ENCODE peak calls at places on chromosomes 12 and 14, in five cellular contexts. W is foreskin fibroblast, D is mammary epithelial cell, M is psoas muscle, T is GM23338. O is an unnamed sample.

GRCh38 chr12:113232787-113233585 is 11.7 kb downstream of the TPCN1 start:
- DNase-seq in D (no peak), M (peak), T (peak), W (no peak), O (no peak)

GRCh38 chr14:22664261-22664660 is 20.1 kb upstream of the OR6J1 start:
- DNase-seq in T (no peak), D (no peak), W (no peak), M (no peak), O (no peak)

GRCh38 chr12:62933220-62933870 is 1.6 kb downstream of the PPM1H start:
- DNase-seq in T (peak), W (no peak), D (no peak), M (no peak), O (no peak)

GRCh38 chr12:110020956-110021355 is 21.7 kb downstream of the ANKRD13A start:
- DNase-seq in W (no peak), M (no peak), D (no peak), T (no peak), O (no peak)

GRCh38 chr14:103607039-103607668 is 21.9 kb upstream of the KLC1 start:
- DNase-seq in M (peak), D (peak), W (peak), T (peak), O (no peak)

GRCh38 chr12:132455565-132455964 is 34.4 kb upstream of the FBRSL1 start:
- DNase-seq in W (no peak), D (no peak), M (no peak), T (no peak), O (no peak)

GRCh38 chr14:79090781-79091180 is 920.6 kb downstream of the NRXN3 start:
- DNase-seq in T (no peak), D (no peak), W (no peak), M (no peak), O (no peak)

GRCh38 chr14:59657769-59658168 is 81.2 kb upstream of the CCDC175 start:
- DNase-seq in T (peak), D (no peak), M (no peak), W (no peak), O (peak)

GRCh38 chr14:105499256-105500035 is 8.4 kb downstream of the TEDC1 start:
- DNase-seq in T (no peak), W (no peak), M (no peak), D (no peak), O (no peak)

GRCh38 chr14:59998575-59998974 is 78.6 kb downstream of the LRRC9 start:
- DNase-seq in T (no peak), D (no peak), W (no peak), M (no peak), O (no peak)

GRCh38 chr12:91920276-91920675 is 225.4 kb downstream of the BTG1 start:
- DNase-seq in M (no peak), T (no peak), W (peak), D (peak), O (no peak)

GRCh38 chr14:96252323-96253052 is 3.5 kb upstream of the BDKRB1 start:
- DNase-seq in W (no peak), D (no peak), M (no peak), T (no peak), O (no peak)

GRCh38 chr12:112680993-112681392 is 110.6 kb upstream of the RPH3A start:
- DNase-seq in W (no peak), T (no peak), D (no peak), M (no peak), O (no peak)

GRCh38 chr14:69592923-69593677 is 18.3 kb upstream of the SUSD6 start:
- DNase-seq in W (no peak), D (no peak), T (no peak), M (peak), O (no peak)

GRCh38 chr14:105169776-105170655 is 1.4 kb upstream of the JAG2 start:
- DNase-seq in W (no peak), T (no peak), M (no peak), D (no peak), O (no peak)

GRCh38 chr12:674272-674781 is 11.1 kb upstream of the NINJ2 start:
- DNase-seq in M (no peak), D (no peak), T (no peak), W (no peak), O (no peak)

GRCh38 chr12:65695077-65695865 is 129.0 kb upstream of the HMGA2 start:
- DNase-seq in T (peak), D (peak), M (peak), W (peak), O (no peak)

GRCh38 chr14:91223028-91223783 is 21.3 kb downstream of the GPR68 start:
- DNase-seq in M (no peak), T (no peak), W (no peak), D (peak), O (no peak)

GRCh38 chr12:89183985-89184435 is 168.3 kb downstream of the DUSP6 start:
- DNase-seq in T (no peak), D (peak), W (peak), M (peak), O (no peak)

GRCh38 chr14:58533417-58533816 is 104.3 kb upstream of the DACT1 start:
- DNase-seq in T (no peak), D (no peak), W (peak), M (no peak), O (no peak)

GRCh38 chr12:132872073-132872855 is 15.1 kb downstream of the CHFR start:
- DNase-seq in W (no peak), D (no peak), T (no peak), M (no peak), O (no peak)

GRCh38 chr14:34052658-34053014 is 101.8 kb upstream of the EGLN3 start:
- DNase-seq in M (peak), T (no peak), D (peak), W (peak), O (no peak)

GRCh38 chr14:61765225-61765943 is 3.2 kb downstream of the SNAPC1 start:
- DNase-seq in M (no peak), T (no peak), W (no peak), D (no peak), O (no peak)

GRCh38 chr12:4518106-4518728 is 20.5 kb upstream of the RAD51AP1 start:
- DNase-seq in W (peak), D (peak), M (no peak), T (no peak), O (no peak)

GRCh38 chr12:81518638-81519037 is 240.5 kb downstream of the PPFIA2 start:
- DNase-seq in W (no peak), D (no peak), T (no peak), M (no peak), O (no peak)

GRCh38 chr12:57756406-57757341 is 1.8 kb downstream of the MARCHF9 start:
- DNase-seq in M (no peak), T (peak), W (no peak), D (no peak), O (no peak)

GRCh38 chr14:80491562-80492139 is 280.3 kb upstream of the DIO2 start:
- DNase-seq in W (no peak), T (no peak), M (no peak), D (no peak), O (no peak)

GRCh38 chr14:29895591-29896043 is 32.0 kb downstream of the PRKD1 start:
- DNase-seq in D (no peak), W (no peak), T (peak), M (no peak), O (no peak)

GRCh38 chr14:24064856-24065255 is 6.5 kb upstream of the CPNE6 start:
- DNase-seq in W (no peak), M (no peak), T (no peak), D (no peak), O (no peak)

GRCh38 chr12:124797321-124797720 is 66.3 kb downstream of the SCARB1 start:
- DNase-seq in T (peak), W (no peak), M (no peak), D (no peak), O (no peak)

GRCh38 chr12:116274552-116275375 is 2.7 kb downstream of the MED13L start:
- DNase-seq in M (no peak), T (no peak), D (no peak), W (no peak), O (no peak)

GRCh38 chr12:113428482-113428881 is 6.3 kb downstream of the SDSL start:
- DNase-seq in D (no peak), W (no peak), M (no peak), T (no peak), O (no peak)

GRCh38 chr14:84857129-84857528 is 672.8 kb upstream of the FLRT2 start:
- DNase-seq in W (no peak), D (no peak), M (no peak), T (no peak), O (no peak)

GRCh38 chr12:57989837-57990236 is 48.5 kb downstream of the ATP23 start:
- DNase-seq in W (no peak), D (no peak), M (no peak), T (no peak), O (no peak)

GRCh38 chr12:27866382-27867101 is 86.5 kb upstream of the MANSC4 start:
- DNase-seq in T (no peak), W (peak), M (no peak), D (peak), O (no peak)

GRCh38 chr14:96268426-96269358 is 12.7 kb downstream of the BDKRB1 start:
- DNase-seq in M (peak), T (no peak), W (peak), D (peak), O (no peak)

GRCh38 chr14:82075566-82075965 is 541.9 kb upstream of the SEL1L start:
- DNase-seq in D (no peak), W (no peak), M (no peak), T (peak), O (peak)

GRCh38 chr14:33386140-33386539 is 447.5 kb downstream of the NPAS3 start:
- DNase-seq in D (no peak), T (no peak), W (no peak), M (no peak), O (no peak)

GRCh38 chr12:126248871-126249403 is 1183.7 kb downstream of the AACS start:
- DNase-seq in W (no peak), T (peak), M (no peak), D (no peak), O (peak)

GRCh38 chr12:23756416-23756815 is 193.1 kb downstream of the SOX5 start:
- DNase-seq in M (no peak), W (no peak), T (peak), D (no peak), O (no peak)

GRCh38 chr12:23751641-23752040 is 197.8 kb downstream of the SOX5 start:
- DNase-seq in W (no peak), T (no peak), D (no peak), M (no peak), O (no peak)

GRCh38 chr12:23752245-23752644 is 197.2 kb downstream of the SOX5 start:
- DNase-seq in D (no peak), W (no peak), T (no peak), M (no peak), O (no peak)

GRCh38 chr12:23750923-23751322 is 198.5 kb downstream of the SOX5 start:
- DNase-seq in W (no peak), M (no peak), T (no peak), D (no peak), O (no peak)

DNA sequence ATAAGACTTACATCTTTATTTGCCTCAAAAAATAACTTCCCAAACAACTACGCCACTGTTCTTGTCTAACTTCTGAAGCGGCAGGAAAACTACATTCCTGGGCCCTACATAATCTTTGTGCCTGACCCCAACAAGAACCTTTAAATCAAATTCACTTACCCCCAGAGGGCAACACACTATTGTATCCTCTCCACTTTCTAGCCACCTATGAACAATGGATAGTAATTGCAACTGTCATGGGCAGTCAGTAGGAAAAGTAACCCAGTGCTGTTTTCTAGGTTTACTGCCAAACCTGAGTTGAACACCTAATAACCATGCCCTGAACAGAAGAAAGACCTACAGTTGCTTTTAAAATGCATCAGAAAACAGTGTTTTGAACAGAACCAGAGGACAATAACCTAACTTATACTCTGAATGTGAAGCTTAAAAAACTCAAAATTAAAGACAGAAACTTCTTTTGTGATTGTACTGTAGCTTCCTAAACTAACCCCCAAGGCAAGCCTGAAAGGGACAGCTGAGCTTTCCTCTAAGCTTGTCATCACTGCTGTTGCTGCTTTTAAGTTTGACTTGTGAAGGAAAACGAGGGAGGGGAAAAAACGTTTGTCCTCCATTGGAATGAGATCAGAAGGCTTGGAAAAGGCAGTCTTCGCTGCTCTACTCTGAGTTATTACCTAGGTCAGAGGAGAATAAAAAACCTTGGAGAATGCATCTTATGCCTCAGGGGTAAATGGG is 195.7 kb downstream of the SOX5 start:
- DNase-seq in T (no peak), W (no peak), D (no peak), M (no peak), O (no peak)
- H3K4me3 ChIP-seq in T (no peak), W (no peak), D (no peak), M (no peak), O (no peak)

DNA sequence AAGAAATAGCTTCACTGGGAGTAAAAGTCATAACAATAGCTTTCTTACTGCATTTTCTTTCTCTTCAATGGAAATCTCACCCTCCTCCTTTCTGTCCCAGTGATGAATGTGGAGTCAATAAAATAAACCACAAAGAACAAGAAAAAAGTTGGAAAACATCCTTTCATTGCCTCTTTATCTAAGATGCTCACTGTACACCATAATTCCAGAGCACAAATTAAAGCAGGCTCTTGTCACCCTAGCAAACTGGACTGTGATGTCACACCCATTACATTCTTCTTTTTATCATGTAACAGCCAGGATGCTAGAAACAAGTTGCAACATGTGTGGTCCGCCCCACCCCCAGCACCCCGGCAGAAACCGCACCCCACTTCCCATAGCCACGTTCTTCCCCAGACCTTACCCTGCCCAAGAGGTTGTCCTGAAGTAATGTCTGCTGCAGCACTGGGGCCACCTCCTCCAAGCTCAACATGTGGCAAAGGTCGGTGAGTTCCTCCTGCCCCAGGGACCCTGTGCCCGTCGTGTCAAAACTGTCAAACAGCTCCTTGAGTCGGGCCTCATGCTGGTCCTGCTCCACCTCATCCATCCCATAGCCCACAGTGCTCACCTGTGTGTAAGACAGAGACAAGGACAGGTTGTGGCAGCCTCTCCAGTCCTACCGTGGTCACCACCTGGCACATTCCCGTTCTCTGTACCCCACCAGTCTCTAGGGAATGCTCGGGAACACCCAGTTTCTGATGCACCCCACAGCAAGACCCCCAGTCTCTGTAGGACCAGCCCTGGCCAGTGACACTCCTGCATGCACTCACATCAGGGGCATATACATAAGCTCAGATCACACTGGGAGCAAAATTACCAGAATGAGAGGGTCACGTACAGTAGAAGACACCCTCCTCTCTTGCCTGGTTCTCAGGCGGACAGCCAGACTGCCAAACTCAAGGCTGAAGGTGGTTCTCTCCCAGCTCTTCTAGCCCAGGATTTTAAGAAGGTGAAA is 9.2 kb downstream of the NIN start:
- DNase-seq in D (peak), T (peak), M (no peak), W (no peak), O (no peak)
- H3K4me3 ChIP-seq in D (no peak), T (peak), M (no peak), W (no peak), O (no peak)

DNA sequence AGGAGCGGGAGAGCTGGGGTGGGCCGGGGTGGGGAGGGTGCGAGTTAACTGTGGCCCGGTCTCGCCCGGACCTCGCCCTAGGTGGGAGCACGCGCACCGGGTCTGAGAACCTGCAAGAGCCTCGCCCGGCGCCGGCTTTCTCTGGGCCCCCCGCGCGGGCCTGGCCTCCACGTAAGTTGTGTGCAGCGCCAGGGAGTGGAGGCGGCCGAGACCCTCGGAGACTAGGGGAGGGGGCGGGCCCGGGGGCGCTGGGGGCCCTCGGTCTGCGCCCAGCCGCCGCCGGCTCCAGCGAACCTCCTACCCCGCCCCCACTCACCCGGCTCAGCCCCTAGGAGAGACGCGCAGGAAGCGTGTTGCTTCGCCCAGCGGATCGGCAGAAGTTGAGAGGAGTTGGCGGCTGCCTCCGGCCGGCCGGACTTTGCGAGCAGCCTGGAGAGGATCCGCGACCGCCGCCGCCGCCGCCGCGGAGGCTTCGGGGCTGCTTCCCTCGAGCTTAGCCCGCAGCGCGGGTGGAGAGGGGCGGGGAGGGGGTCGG is at the start of gene PRMT8:
- DNase-seq in D (peak), M (no peak), T (peak), W (peak), O (no peak)
- H3K4me3 ChIP-seq in D (peak), M (no peak), T (peak), W (no peak), O (peak)

GRCh38 chr14:64766430-64767151 is 62.4 kb downstream of the PLEKHG3 start:
- DNase-seq in D (peak), T (peak), W (no peak), M (no peak), O (no peak)

GRCh38 chr14:64765740-64766302 is 61.6 kb downstream of the PLEKHG3 start:
- DNase-seq in W (no peak), D (no peak), T (no peak), M (no peak), O (no peak)

GRCh38 chr14:64763089-64763782 is 59.0 kb downstream of the PLEKHG3 start:
- DNase-seq in W (no peak), T (no peak), D (no peak), M (no peak), O (no peak)

GRCh38 chr14:64763801-64764511 is 59.7 kb downstream of the PLEKHG3 start:
- DNase-seq in D (no peak), T (peak), W (peak), M (no peak), O (no peak)

GRCh38 chr14:64764641-64765520 is 60.7 kb downstream of the PLEKHG3 start:
- DNase-seq in M (peak), W (peak), T (peak), D (peak), O (peak)
- H3K4me3 ChIP-seq in M (peak), W (no peak), T (peak), D (no peak), O (no peak)

GRCh38 chr14:74929242-74929641 is 6.2 kb upstream of the RPS6KL1 start:
- DNase-seq in D (no peak), M (no peak), W (no peak), T (no peak), O (no peak)
- H3K4me3 ChIP-seq in D (no peak), M (no peak), W (no peak), T (no peak), O (no peak)

DNA sequence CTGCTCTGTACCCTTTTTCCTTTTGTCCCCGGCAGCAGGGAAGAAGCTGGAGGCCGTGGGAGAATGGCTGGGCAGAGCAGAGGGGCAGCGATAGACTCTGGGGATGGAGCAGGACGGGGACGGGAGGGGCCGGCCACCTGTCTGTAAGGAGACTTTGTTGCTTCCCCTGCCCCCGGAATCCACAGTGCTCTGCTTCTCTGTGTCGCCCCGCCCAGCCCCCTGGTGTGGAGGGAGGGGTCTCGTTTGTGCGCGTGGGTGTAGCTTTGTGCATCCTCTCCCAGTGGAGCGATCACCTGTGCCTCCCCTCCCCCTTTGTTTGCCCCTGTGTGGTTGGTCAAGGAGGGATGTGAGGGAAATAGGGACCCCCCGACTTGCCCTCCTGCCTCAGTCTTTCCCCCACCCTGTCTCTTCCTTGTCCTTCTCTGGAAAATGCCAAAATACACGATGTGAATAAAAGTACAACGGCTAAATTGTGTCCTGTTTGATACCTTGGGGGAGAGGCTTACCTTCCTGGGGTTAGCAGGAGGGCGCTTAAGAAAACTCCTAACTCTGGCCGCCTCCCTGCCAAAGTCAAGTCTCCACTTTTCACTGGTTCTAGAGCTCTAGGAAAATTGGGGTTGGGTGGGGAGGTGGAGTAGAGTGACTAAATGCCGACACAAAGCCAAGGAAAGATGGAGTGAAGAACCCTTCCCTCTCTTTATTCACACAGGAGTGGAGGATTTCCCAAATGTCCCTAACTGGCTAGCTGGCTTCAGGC is 990 bp upstream of the TPI1 start:
- DNase-seq in M (no peak), W (no peak), T (peak), D (no peak), O (no peak)
- H3K4me3 ChIP-seq in M (peak), W (peak), T (peak), D (no peak), O (peak)